ENCODE peak calls at places on chromosomes 3 and 15, in ten cellular contexts. H is CD8-positive, alpha-beta T cell; Z is neural crest cell; M is PC-9; P is WERI-Rb-1; G is cardiac fibroblast; A is MM.1S; R is mammary epithelial cell; D is B cell; B is nephron progenitor cell. U is an unnamed sample.

GRCh38 chr15:89878323-89878722 is 15.5 kb downstream of the AP3S2 start:
- DNase-seq in H (no peak), Z (no peak), M (no peak), P (no peak), G (no peak), A (no peak), R (no peak), D (no peak), B (no peak), U (no peak)

GRCh38 chr3:52171577-52172261 is 17.5 kb upstream of the POC1A start:
- DNase-seq in H (no peak), Z (no peak), M (peak), P (peak), G (peak), A (no peak), R (peak), D (no peak), B (no peak), U (no peak)

GRCh38 chr15:33040501-33040900 is 154.0 kb downstream of the FMN1 start:
- DNase-seq in H (no peak), Z (no peak), M (no peak), P (no peak), G (no peak), A (no peak), R (peak), D (no peak), B (no peak), U (no peak)

GRCh38 chr15:48628832-48629231 is 16.7 kb downstream of the FBN1 start:
- DNase-seq in H (no peak), Z (no peak), M (no peak), P (no peak), G (no peak), A (no peak), R (no peak), D (no peak), B (no peak), U (no peak)

GRCh38 chr3:71450985-71451560 is 132.5 kb downstream of the FOXP1 start:
- DNase-seq in H (no peak), Z (no peak), M (no peak), P (no peak), G (no peak), A (no peak), R (no peak), D (no peak), B (no peak), U (no peak)

GRCh38 chr3:4866841-4867240 is 112.4 kb upstream of the BHLHE40 start:
- DNase-seq in H (no peak), Z (no peak), M (no peak), P (no peak), G (peak), A (no peak), R (peak), D (no peak), B (no peak), U (no peak)

GRCh38 chr15:47742334-47742733 is 25.0 kb downstream of the SEMA6D start:
- DNase-seq in H (no peak), Z (no peak), M (no peak), P (no peak), G (no peak), A (no peak), R (no peak), D (no peak), B (no peak), U (no peak)

GRCh38 chr3:188153949-188154757 is at the start of gene LPP:
- DNase-seq in H (peak), Z (peak), M (peak), P (peak), G (peak), A (peak), R (peak), D (peak), B (peak), U (no peak)

GRCh38 chr3:107670991-107671390 is 148.2 kb downstream of the BBX start:
- DNase-seq in H (no peak), Z (no peak), M (no peak), P (no peak), G (no peak), A (no peak), R (no peak), D (no peak), B (no peak), U (no peak)

GRCh38 chr3:19559724-19560442 is 374.1 kb downstream of the EFHB start:
- DNase-seq in H (no peak), Z (no peak), M (no peak), P (no peak), G (no peak), A (peak), R (no peak), D (no peak), B (no peak), U (no peak)

GRCh38 chr3:13020159-13020558 is 53.1 kb downstream of the IQSEC1 start:
- DNase-seq in H (no peak), Z (no peak), M (no peak), P (no peak), G (no peak), A (no peak), R (no peak), D (no peak), B (no peak), U (no peak)

GRCh38 chr15:48722764-48723661 is 77.5 kb upstream of the FBN1 start:
- DNase-seq in H (no peak), Z (no peak), M (peak), P (no peak), G (peak), A (no peak), R (peak), D (no peak), B (no peak), U (no peak)

GRCh38 chr3:163622384-163622783 is 1455.9 kb downstream of the SI start:
- DNase-seq in H (no peak), Z (peak), M (no peak), P (peak), G (peak), A (no peak), R (no peak), D (no peak), B (peak), U (no peak)

GRCh38 chr3:3342141-3342540 is 162.7 kb upstream of the CRBN start:
- DNase-seq in H (no peak), Z (no peak), M (no peak), P (no peak), G (no peak), A (no peak), R (no peak), D (no peak), B (no peak), U (no peak)

GRCh38 chr3:149464706-149465328 is 9.7 kb upstream of the TM4SF4 start:
- DNase-seq in H (no peak), Z (no peak), M (no peak), P (no peak), G (no peak), A (no peak), R (no peak), D (no peak), B (no peak), U (no peak)

GRCh38 chr15:98025237-98025636 is 64.7 kb downstream of the ARRDC4 start:
- DNase-seq in H (no peak), Z (no peak), M (peak), P (no peak), G (peak), A (no peak), R (peak), D (no peak), B (no peak), U (no peak)

GRCh38 chr3:114144909-114145688 is 33.8 kb downstream of the DRD3 start:
- DNase-seq in H (no peak), Z (no peak), M (no peak), P (peak), G (peak), A (no peak), R (peak), D (no peak), B (no peak), U (no peak)

GRCh38 chr3:60304103-60304502 is 947.1 kb downstream of the FHIT start:
- DNase-seq in H (no peak), Z (no peak), M (no peak), P (no peak), G (peak), A (no peak), R (no peak), D (no peak), B (no peak), U (no peak)

GRCh38 chr3:14113964-14114667 is 10.6 kb downstream of the CHCHD4 start:
- DNase-seq in H (no peak), Z (no peak), M (peak), P (peak), G (no peak), A (no peak), R (no peak), D (no peak), B (no peak), U (no peak)

GRCh38 chr15:35427496-35427895 is 118.5 kb downstream of the DPH6 start:
- DNase-seq in H (no peak), Z (no peak), M (no peak), P (no peak), G (no peak), A (no peak), R (no peak), D (no peak), B (no peak), U (no peak)

GRCh38 chr15:70856177-70856883 is 2.4 kb upstream of the LARP6 start:
- DNase-seq in H (no peak), Z (no peak), M (no peak), P (no peak), G (peak), A (no peak), R (no peak), D (no peak), B (no peak), U (no peak)

GRCh38 chr15:70064441-70064840 is 33.3 kb downstream of the TLE3 start:
- DNase-seq in H (no peak), Z (no peak), M (no peak), P (no peak), G (no peak), A (no peak), R (no peak), D (no peak), B (no peak), U (no peak)

GRCh38 chr3:174329321-174329720 is 529.8 kb upstream of the NAALADL2 start:
- DNase-seq in H (no peak), Z (no peak), M (no peak), P (no peak), G (peak), A (no peak), R (no peak), D (no peak), B (no peak), U (no peak)

GRCh38 chr3:19149388-19149787 is 1.1 kb downstream of the KCNH8 start:
- DNase-seq in H (no peak), Z (peak), M (no peak), P (no peak), G (peak), A (peak), R (no peak), D (no peak), B (peak), U (no peak)

GRCh38 chr3:187802928-187803259 is 57.6 kb upstream of the BCL6 start:
- DNase-seq in H (no peak), Z (no peak), M (no peak), P (no peak), G (no peak), A (no peak), R (no peak), D (no peak), B (no peak), U (no peak)

GRCh38 chr3:181712505-181713299 is 977 bp downstream of the SOX2 start:
- DNase-seq in H (no peak), Z (no peak), M (no peak), P (peak), G (no peak), A (peak), R (peak), D (no peak), B (peak), U (no peak)

GRCh38 chr15:76185716-76186115 is 125.6 kb downstream of the ETFA start:
- DNase-seq in H (no peak), Z (peak), M (peak), P (peak), G (peak), A (peak), R (peak), D (no peak), B (peak), U (no peak)
- TF ChIP-seq CTCF in H (no peak), Z (peak), M (peak), P (peak), G (peak), A (peak), R (peak), D (peak), B (peak), U (peak)

GRCh38 chr3:99551520-99551919 is 86.9 kb upstream of the COL8A1 start:
- DNase-seq in H (no peak), Z (no peak), M (no peak), P (no peak), G (no peak), A (no peak), R (no peak), D (no peak), B (no peak), U (no peak)
- TF ChIP-seq CTCF in H (no peak), Z (peak), M (peak), P (peak), G (peak), A (peak), R (peak), D (no peak), B (no peak), U (peak)

GRCh38 chr15:40136470-40136869 is 24.4 kb upstream of the BUB1B start:
- DNase-seq in H (no peak), Z (no peak), M (no peak), P (no peak), G (no peak), A (no peak), R (no peak), D (no peak), B (no peak), U (no peak)
- TF ChIP-seq CTCF in H (no peak), Z (no peak), M (no peak), P (no peak), G (no peak), A (no peak), R (no peak), D (no peak), B (no peak), U (no peak)

DNA sequence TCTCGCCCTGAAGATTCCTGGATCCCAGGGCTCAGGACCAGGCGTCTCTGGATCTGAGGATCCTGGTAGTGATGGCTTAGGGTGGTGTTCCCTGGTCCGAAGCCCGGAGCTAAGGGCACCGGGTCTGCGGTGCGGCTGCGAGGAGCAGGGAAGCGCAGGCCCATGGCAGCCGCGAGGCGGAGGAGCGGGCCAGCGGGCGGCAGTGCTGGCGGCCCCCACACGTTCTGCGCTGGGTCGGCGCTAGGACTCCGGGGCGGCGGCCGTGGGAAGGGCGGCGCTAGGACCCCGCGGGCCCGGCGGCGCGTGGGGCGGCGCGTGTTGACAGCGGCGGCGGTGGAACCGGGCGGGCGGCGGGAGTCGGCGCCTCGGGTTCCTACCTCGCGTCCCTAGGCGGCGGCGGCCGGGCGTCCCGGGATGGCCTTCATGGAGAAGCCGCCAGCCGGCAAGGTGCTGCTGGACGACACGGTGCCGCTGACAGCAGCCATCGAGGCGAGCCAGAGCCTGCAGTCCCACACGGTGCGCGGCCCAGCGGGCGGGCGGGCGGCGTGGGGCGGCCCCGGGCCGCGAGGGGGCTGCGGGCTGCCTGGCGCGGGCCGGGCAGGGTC is at the start of gene PXK:
- DNase-seq in H (peak), Z (peak), M (no peak), P (peak), G (peak), A (peak), R (peak), D (peak), B (peak), U (peak)
- TF ChIP-seq CTCF in H (no peak), Z (no peak), M (no peak), P (peak), G (no peak), A (peak), R (peak), D (no peak), B (no peak), U (no peak)

GRCh38 chr3:169687603-169688002 is 24.1 kb upstream of the MECOM start:
- DNase-seq in H (no peak), Z (no peak), M (no peak), P (no peak), G (no peak), A (no peak), R (no peak), D (no peak), B (no peak), U (no peak)
- TF ChIP-seq CTCF in H (no peak), Z (no peak), M (no peak), P (no peak), G (no peak), A (no peak), R (no peak), D (no peak), B (no peak), U (no peak)